ENCODE peak calls at places on chromosomes 6 and 20, in seven cellular contexts. N is non-pigmented ciliary epithelial cell, I is GM19239, P is left ventricle myocardium superior, K is OCI-LY7, W is sciatic nerve, M is NCI-H1436. C is an unnamed sample.

GRCh38 chr6:147909645-147910044 is 401.2 kb downstream of the SAMD5 start:
- DNase-seq in N (no peak), I (no peak), P (no peak), K (no peak), W (no peak), M (no peak), C (no peak)

GRCh38 chr20:61146006-61146405 is 106.1 kb upstream of the CDH4 start:
- DNase-seq in N (no peak), I (no peak), P (no peak), K (no peak), W (no peak), M (no peak), C (no peak)

GRCh38 chr6:109237082-109237985 is 142.0 kb downstream of the CEP57L1 start:
- DNase-seq in N (no peak), I (no peak), P (no peak), K (no peak), W (no peak), M (no peak), C (no peak)

GRCh38 chr6:134822920-134823430 is 126.9 kb downstream of the ALDH8A1 start:
- DNase-seq in N (peak; percentile 67), I (peak; percentile 26), P (peak; percentile 49), K (peak; percentile 65), W (no peak), M (peak; percentile 74), C (no peak)

GRCh38 chr6:30612213-30612612 is 4.8 kb downstream of the PPP1R10 start:
- DNase-seq in N (no peak), I (no peak), P (no peak), K (no peak), W (no peak), M (no peak), C (no peak)

GRCh38 chr6:137692806-137693205 is 174.3 kb upstream of the TNFAIP3 start:
- DNase-seq in N (no peak), I (no peak), P (no peak), K (no peak), W (no peak), M (no peak), C (no peak)

GRCh38 chr6:18506387-18507017 is 119.4 kb downstream of the RNF144B start:
- DNase-seq in N (no peak), I (no peak), P (no peak), K (no peak), W (no peak), M (peak; percentile 42), C (no peak)

GRCh38 chr20:33442136-33443005 is 1.2 kb downstream of the SNTA1 start:
- DNase-seq in N (no peak), I (no peak), P (peak; percentile 45), K (peak; percentile 66), W (no peak), M (no peak), C (peak; percentile 67)

GRCh38 chr20:49833483-49833882 is 20.9 kb downstream of the SLC9A8 start:
- DNase-seq in N (no peak), I (no peak), P (no peak), K (peak; percentile 32), W (no peak), M (no peak), C (no peak)

GRCh38 chr6:49918787-49919186 is 45.2 kb downstream of the DEFB114 start:
- DNase-seq in N (no peak), I (no peak), P (no peak), K (no peak), W (no peak), M (no peak), C (no peak)

GRCh38 chr6:139777202-139777970 is 402.9 kb upstream of the CITED2 start:
- DNase-seq in N (no peak), I (no peak), P (no peak), K (no peak), W (no peak), M (no peak), C (no peak)

GRCh38 chr20:1632228-1632577 is 12.4 kb upstream of the SIRPB1 start:
- DNase-seq in N (no peak), I (no peak), P (no peak), K (no peak), W (no peak), M (no peak), C (no peak)

GRCh38 chr6:13432526-13433218 is 54.7 kb downstream of the GFOD1 start:
- DNase-seq in N (no peak), I (no peak), P (no peak), K (no peak), W (no peak), M (no peak), C (no peak)

GRCh38 chr6:111591370-111591900 is 14.2 kb downstream of the TRAF3IP2 start:
- DNase-seq in N (peak; percentile 92), I (no peak), P (peak; percentile 84), K (no peak), W (peak; percentile 89), M (no peak), C (peak; percentile 98)

GRCh38 chr20:5486377-5487054 is 169.8 kb upstream of the PROKR2 start:
- DNase-seq in N (no peak), I (no peak), P (no peak), K (no peak), W (no peak), M (no peak), C (no peak)

GRCh38 chr20:62641749-62642665 is at the start of gene SLCO4A1:
- DNase-seq in N (no peak), I (peak; percentile 93), P (peak; percentile 87), K (peak; percentile 90), W (peak; percentile 79), M (peak; percentile 83), C (peak; percentile 84)

GRCh38 chr20:62027698-62028321 is 37.9 kb downstream of the TAF4 start:
- DNase-seq in N (no peak), I (no peak), P (peak; percentile 15), K (no peak), W (no peak), M (no peak), C (no peak)

C was measured in sigmoid colon.